ENCODE peak calls at places on chromosomes 16 and 17, in seven cellular contexts. W, A, Q, D, U, N and V are unnamed samples.

GRCh38 chr17:79205688-79206205 is 131.1 kb downstream of the ENGASE start:
- DNase-seq in U (no peak), A (no peak), N (no peak), Q (no peak), W (no peak), D (no peak), V (no peak)

GRCh38 chr16:86991679-86992078 is 325.5 kb downstream of the C16orf95 start:
- DNase-seq in A (no peak), D (no peak), Q (no peak), W (no peak), N (no peak), U (no peak), V (no peak)

GRCh38 chr17:64097196-64097936 is 32.6 kb downstream of the ERN1 start:
- DNase-seq in D (no peak), A (peak; percentile 41), U (no peak), W (no peak), Q (no peak), N (peak; percentile 77), V (no peak)

GRCh38 chr16:46573008-46573833 is 48.0 kb downstream of the SHCBP1 start:
- DNase-seq in D (no peak), U (no peak), A (no peak), W (peak; percentile 12), Q (no peak), N (peak; percentile 5), V (no peak)

GRCh38 chr16:67628216-67628615 is 16.7 kb upstream of the CARMIL2 start:
- DNase-seq in D (no peak), A (no peak), Q (no peak), N (no peak), U (no peak), W (no peak), V (no peak)

GRCh38 chr17:2212328-2212981 is 91.1 kb downstream of the SMG6 start:
- DNase-seq in U (no peak), N (peak; percentile 70), Q (peak; percentile 88), W (no peak), A (no peak), D (peak; percentile 3), V (peak; percentile 80)

GRCh38 chr17:58317421-58318064 is 11.1 kb downstream of the TSPOAP1 start:
- DNase-seq in D (peak; percentile 61), U (no peak), A (peak; percentile 26), W (peak; percentile 89), N (peak; percentile 61), Q (no peak), V (peak; percentile 55)

GRCh38 chr17:8141046-8141445 is 11.2 kb downstream of the PER1 start:
- DNase-seq in A (peak; percentile 53), U (no peak), D (no peak), W (no peak), Q (no peak), N (no peak), V (no peak)

GRCh38 chr17:81601525-81602120 is 35.3 kb downstream of the NPLOC4 start:
- DNase-seq in W (peak; percentile 55), Q (no peak), D (peak; percentile 55), N (peak; percentile 86), A (no peak), U (peak; percentile 17), V (no peak)

GRCh38 chr17:34314279-34314678 is 5.0 kb upstream of the CCL8 start:
- DNase-seq in A (no peak), N (peak; percentile 95), D (no peak), Q (peak; percentile 59), U (no peak), W (no peak), V (no peak)

GRCh38 chr16:57824880-57825279 is 22.6 kb upstream of the KIFC3 start:
- DNase-seq in W (no peak), A (no peak), U (no peak), Q (no peak), N (no peak), D (peak; percentile 56), V (no peak)

GRCh38 chr16:56252835-56253234 is 61.5 kb downstream of the GNAO1 start:
- DNase-seq in W (no peak), U (no peak), A (peak; percentile 49), N (no peak), D (no peak), Q (no peak), V (no peak)

GRCh38 chr16:12426122-12426521 is 377.6 kb downstream of the CPPED1 start:
- DNase-seq in Q (no peak), W (no peak), N (no peak), D (no peak), A (no peak), U (no peak), V (no peak)

GRCh38 chr17:35167666-35168065 is 20.0 kb downstream of the UNC45B start:
- DNase-seq in W (no peak), Q (no peak), D (no peak), N (peak; percentile 2), U (no peak), A (no peak), V (no peak)

GRCh38 chr17:15237106-15237425 is 28.1 kb downstream of the PMP22 start:
- DNase-seq in U (no peak), W (no peak), A (no peak), D (no peak), N (no peak), Q (no peak), V (no peak)

GRCh38 chr16:88050952-88051660 is 99.9 kb downstream of the BANP start:
- DNase-seq in U (no peak), D (no peak), N (no peak), A (no peak), Q (no peak), W (no peak), V (no peak)

GRCh38 chr17:44084131-44084538 is 13.6 kb downstream of the G6PC3 start:
- DNase-seq in Q (no peak), D (peak; percentile 62), W (peak; percentile 71), N (no peak), A (no peak), U (no peak), V (no peak)
- TF ChIP-seq CTCF in Q (peak; percentile 31), D (peak; percentile 77), W (no peak), N (peak; percentile 26), A (no peak), U (peak; percentile 42), V (no peak)

GRCh38 chr16:5060073-5060641 is 5.6 kb downstream of the C16orf89 start:
- DNase-seq in U (no peak), D (no peak), N (no peak), W (no peak), A (no peak), Q (no peak), V (no peak)

GRCh38 chr16:5059386-5060072 is 6.2 kb downstream of the C16orf89 start:
- DNase-seq in Q (no peak), U (no peak), W (no peak), D (no peak), N (no peak), A (no peak), V (no peak)

GRCh38 chr16:5054876-5055865 is 10.6 kb downstream of the C16orf89 start:
- DNase-seq in W (no peak), Q (no peak), D (no peak), U (no peak), N (no peak), A (no peak), V (no peak)

GRCh38 chr16:5056347-5056746 is 9.4 kb downstream of the C16orf89 start:
- DNase-seq in N (no peak), U (no peak), A (no peak), Q (no peak), D (peak; percentile 53), W (peak; percentile 72), V (no peak)

DNA sequence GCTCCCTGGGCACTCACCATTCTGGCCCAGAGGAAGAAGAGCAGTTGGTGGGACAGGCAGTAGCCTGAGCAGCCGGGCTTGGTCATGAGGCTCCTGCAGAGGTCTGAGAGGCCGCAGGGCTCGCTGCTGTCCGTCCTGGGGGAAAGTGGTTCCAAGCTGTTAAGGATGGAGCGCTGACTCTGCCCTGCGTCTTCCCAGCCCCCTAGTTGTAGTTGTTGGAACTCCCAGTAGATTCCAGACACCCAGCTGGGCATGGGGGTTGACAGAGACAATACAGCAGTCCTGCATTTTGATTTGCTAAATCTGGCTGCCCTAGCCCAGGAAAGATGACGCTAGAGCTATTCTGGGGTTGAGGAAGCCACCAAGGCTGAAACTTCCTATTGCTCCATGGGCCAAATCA is 7.3 kb downstream of the C16orf89 start:
- DNase-seq in Q (no peak), D (no peak), W (no peak), N (peak; percentile 38), U (no peak), A (no peak), V (no peak)
- TF ChIP-seq CTCF in Q (no peak), D (no peak), W (no peak), N (peak; percentile 40), U (peak; percentile 52), A (no peak), V (no peak)

DNA sequence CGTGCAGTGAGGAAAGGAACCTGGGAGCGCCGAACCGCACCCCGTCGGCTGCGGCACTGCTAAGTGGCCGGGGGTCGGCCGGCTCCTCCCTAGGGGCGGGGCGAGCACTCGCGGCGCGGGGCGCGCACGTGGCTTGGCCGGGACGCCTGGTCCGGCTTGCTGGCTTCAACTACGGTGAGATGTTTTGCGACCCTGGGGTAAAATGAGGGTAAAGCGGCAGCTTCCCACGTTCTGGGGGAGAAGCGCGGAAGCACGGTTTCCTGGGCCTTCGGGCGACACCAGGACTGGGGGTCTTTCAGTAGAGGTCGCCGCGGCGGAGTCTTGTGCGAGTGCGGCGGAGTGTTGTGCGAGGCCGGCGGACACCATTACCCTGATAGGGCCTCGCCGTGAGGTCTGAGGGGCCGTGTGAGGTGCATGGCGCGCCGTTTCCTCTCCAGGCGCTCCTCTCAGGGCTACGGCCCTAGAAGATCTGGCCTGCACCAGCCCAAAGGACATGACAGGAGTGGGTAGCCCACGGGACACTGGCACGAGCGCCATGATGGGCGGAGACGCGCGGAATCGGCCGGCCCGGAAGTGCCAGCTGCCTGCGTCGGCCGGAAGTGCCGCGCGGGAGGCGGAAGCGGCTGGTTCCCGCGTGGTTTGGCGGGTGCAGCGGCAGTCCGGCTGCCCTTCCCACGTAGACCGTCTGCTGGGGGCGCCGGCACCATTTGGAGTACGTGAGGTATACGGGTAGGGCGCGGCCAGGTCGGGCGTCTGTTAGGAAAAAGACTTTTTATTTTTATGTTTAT is at the start of gene PIGW:
- DNase-seq in W (peak; percentile 86), D (peak; percentile 100), Q (peak; percentile 85), A (peak; percentile 92), U (peak; percentile 77), N (peak; percentile 89), V (peak; percentile 90)
- TF ChIP-seq CTCF in W (no peak), D (peak; percentile 62), Q (peak; percentile 43), A (peak; percentile 11), U (no peak), N (no peak), V (no peak)

DNA sequence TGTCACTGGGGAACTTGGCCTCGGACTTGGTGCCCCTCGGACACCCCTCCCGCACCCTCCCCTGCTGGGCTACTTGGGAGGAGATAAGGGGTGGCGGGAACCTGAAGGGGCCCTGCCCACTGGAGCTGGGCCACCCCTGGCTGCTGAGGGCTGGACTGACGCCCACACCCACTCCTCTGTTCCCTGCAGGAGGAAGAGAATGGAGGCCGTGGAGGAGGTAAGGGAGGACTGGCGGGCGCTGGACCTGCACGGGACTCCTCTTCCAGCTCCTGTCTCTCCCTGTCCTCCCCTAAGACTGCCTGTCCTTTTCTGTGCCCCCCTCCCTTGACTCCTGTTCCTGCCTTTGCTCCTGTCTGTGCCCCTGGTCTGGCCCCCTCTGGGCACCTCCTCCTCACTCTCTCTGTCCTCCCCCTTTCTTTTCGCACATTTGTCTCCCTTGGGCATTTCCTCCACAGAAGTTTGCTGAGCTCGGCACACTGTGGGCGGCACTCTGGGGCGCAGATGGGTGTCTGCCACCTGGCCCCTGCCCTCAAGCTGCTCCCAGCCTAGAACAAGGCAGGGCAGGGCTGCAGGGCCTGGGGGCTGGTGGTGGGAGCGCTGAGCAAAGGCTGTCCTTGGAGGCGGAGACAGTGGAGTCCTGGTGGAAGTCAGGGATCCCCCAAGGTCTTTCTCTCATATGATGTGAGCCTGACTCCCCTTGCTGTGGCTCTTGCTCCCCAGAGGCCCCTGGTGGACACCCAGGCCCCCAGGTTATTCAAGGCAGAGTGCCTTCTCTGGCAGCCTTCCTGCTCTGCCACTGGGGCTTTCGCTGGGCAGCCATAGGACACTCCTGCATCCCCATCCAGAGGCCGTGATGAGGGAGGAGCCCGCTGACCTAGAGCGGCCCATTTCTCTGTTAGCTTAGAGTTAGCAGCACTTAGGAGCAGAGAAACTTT is 32.7 kb downstream of the ARHGAP23 start:
- DNase-seq in Q (no peak), D (no peak), W (no peak), A (no peak), U (no peak), N (no peak), V (no peak)
- TF ChIP-seq CTCF in Q (no peak), D (no peak), W (no peak), A (no peak), U (no peak), N (no peak), V (no peak)